ENCODE peak calls at places on chromosomes 1 and 21, in nine cellular contexts. One of them, this sample, is unnamed.

GRCh38 chr1:114331936-114332335 is 178.3 kb upstream of the SYT6 start:
- DNase-seq in GM23338: no peak
- DNase-seq in activated B cell treated with CpG ODN at 0.5 μM for 24 hours: no peak
- DNase-seq in psoas muscle: no peak
- DNase-seq in ovary: no peak
- DNase-seq in endothelial cell: no peak
- DNase-seq in stomach: no peak
- DNase-seq in A549: no peak
- DNase-seq in MCF 10A: no peak
- DNase-seq in this sample: no peak

GRCh38 chr21:37862536-37862935 is 53.7 kb downstream of the KCNJ6 start:
- DNase-seq in stomach: no peak
- DNase-seq in GM23338: peak; percentile 59
- DNase-seq in MCF 10A: peak; percentile 25
- DNase-seq in psoas muscle: no peak
- DNase-seq in endothelial cell: peak; percentile 22
- DNase-seq in activated B cell treated with CpG ODN at 0.5 μM for 24 hours: no peak
- DNase-seq in ovary: no peak
- DNase-seq in A549: peak; percentile 31
- DNase-seq in this sample: no peak

GRCh38 chr1:67148516-67149178 is 13.9 kb upstream of the C1orf141 start:
- DNase-seq in ovary: no peak
- DNase-seq in psoas muscle: no peak
- DNase-seq in stomach: no peak
- DNase-seq in A549: no peak
- DNase-seq in MCF 10A: no peak
- DNase-seq in activated B cell treated with CpG ODN at 0.5 μM for 24 hours: no peak
- DNase-seq in endothelial cell: no peak
- DNase-seq in GM23338: no peak
- DNase-seq in this sample: no peak

GRCh38 chr1:61227857-61228557 is 145.6 kb downstream of the NFIA start:
- DNase-seq in endothelial cell: no peak
- DNase-seq in A549: no peak
- DNase-seq in stomach: no peak
- DNase-seq in MCF 10A: no peak
- DNase-seq in psoas muscle: no peak
- DNase-seq in ovary: no peak
- DNase-seq in GM23338: no peak
- DNase-seq in activated B cell treated with CpG ODN at 0.5 μM for 24 hours: no peak
- DNase-seq in this sample: no peak

GRCh38 chr21:19228241-19228640 is 824.7 kb upstream of the TMPRSS15 start:
- DNase-seq in stomach: no peak
- DNase-seq in ovary: no peak
- DNase-seq in MCF 10A: no peak
- DNase-seq in GM23338: no peak
- DNase-seq in endothelial cell: no peak
- DNase-seq in psoas muscle: no peak
- DNase-seq in activated B cell treated with CpG ODN at 0.5 μM for 24 hours: no peak
- DNase-seq in A549: no peak
- DNase-seq in this sample: no peak

GRCh38 chr1:206979379-206980043 is 9.3 kb upstream of the FCAMR start:
- DNase-seq in psoas muscle: no peak
- DNase-seq in MCF 10A: peak; percentile 68
- DNase-seq in endothelial cell: peak; percentile 11
- DNase-seq in stomach: no peak
- DNase-seq in A549: peak; percentile 34
- DNase-seq in activated B cell treated with CpG ODN at 0.5 μM for 24 hours: no peak
- DNase-seq in ovary: no peak
- DNase-seq in GM23338: peak; percentile 73
- DNase-seq in this sample: no peak

GRCh38 chr1:31859719-31860118 is 43.9 kb upstream of the SPOCD1 start:
- DNase-seq in stomach: no peak
- DNase-seq in endothelial cell: no peak
- DNase-seq in ovary: no peak
- DNase-seq in MCF 10A: no peak
- DNase-seq in activated B cell treated with CpG ODN at 0.5 μM for 24 hours: no peak
- DNase-seq in psoas muscle: no peak
- DNase-seq in GM23338: no peak
- DNase-seq in A549: no peak
- DNase-seq in this sample: no peak

GRCh38 chr1:35085421-35085820 is 6.2 kb downstream of the ZMYM1 start:
- DNase-seq in GM23338: no peak
- DNase-seq in A549: no peak
- DNase-seq in endothelial cell: no peak
- DNase-seq in psoas muscle: no peak
- DNase-seq in activated B cell treated with CpG ODN at 0.5 μM for 24 hours: no peak
- DNase-seq in MCF 10A: peak; percentile 54
- DNase-seq in stomach: no peak
- DNase-seq in ovary: no peak
- DNase-seq in this sample: no peak

GRCh38 chr1:116710326-116711060 is 43.0 kb upstream of the IGSF3 start:
- DNase-seq in endothelial cell: no peak
- DNase-seq in ovary: no peak
- DNase-seq in activated B cell treated with CpG ODN at 0.5 μM for 24 hours: no peak
- DNase-seq in A549: no peak
- DNase-seq in MCF 10A: no peak
- DNase-seq in stomach: no peak
- DNase-seq in GM23338: no peak
- DNase-seq in psoas muscle: no peak
- DNase-seq in this sample: no peak

GRCh38 chr1:210185063-210185462 is 47.5 kb upstream of the SERTAD4 start:
- DNase-seq in ovary: no peak
- DNase-seq in psoas muscle: no peak
- DNase-seq in endothelial cell: no peak
- DNase-seq in GM23338: peak; percentile 29
- DNase-seq in A549: no peak
- DNase-seq in activated B cell treated with CpG ODN at 0.5 μM for 24 hours: no peak
- DNase-seq in MCF 10A: no peak
- DNase-seq in stomach: no peak
- DNase-seq in this sample: no peak

GRCh38 chr1:100510441-100510840 is 27.5 kb upstream of the GPR88 start:
- DNase-seq in psoas muscle: no peak
- DNase-seq in stomach: no peak
- DNase-seq in activated B cell treated with CpG ODN at 0.5 μM for 24 hours: no peak
- DNase-seq in endothelial cell: no peak
- DNase-seq in ovary: no peak
- DNase-seq in A549: no peak
- DNase-seq in MCF 10A: no peak
- DNase-seq in GM23338: no peak
- DNase-seq in this sample: no peak

GRCh38 chr1:214454619-214455396 is 96.6 kb downstream of the PTPN14 start:
- DNase-seq in activated B cell treated with CpG ODN at 0.5 μM for 24 hours: no peak
- DNase-seq in MCF 10A: peak; percentile 60
- DNase-seq in endothelial cell: no peak
- DNase-seq in ovary: no peak
- DNase-seq in stomach: no peak
- DNase-seq in A549: no peak
- DNase-seq in psoas muscle: no peak
- DNase-seq in GM23338: no peak
- DNase-seq in this sample: no peak

GRCh38 chr1:156816561-156817328 is at the start of gene SH2D2A:
- DNase-seq in A549: no peak
- DNase-seq in stomach: peak; percentile 65
- DNase-seq in activated B cell treated with CpG ODN at 0.5 μM for 24 hours: peak; percentile 48
- DNase-seq in ovary: no peak
- DNase-seq in GM23338: no peak
- DNase-seq in psoas muscle: no peak
- DNase-seq in MCF 10A: peak; percentile 81
- DNase-seq in endothelial cell: no peak
- DNase-seq in this sample: peak; percentile 89

GRCh38 chr1:206456577-206457375 is 13.5 kb upstream of the IKBKE start:
- DNase-seq in A549: no peak
- DNase-seq in MCF 10A: peak; percentile 42
- DNase-seq in stomach: no peak
- DNase-seq in ovary: no peak
- DNase-seq in GM23338: no peak
- DNase-seq in activated B cell treated with CpG ODN at 0.5 μM for 24 hours: no peak
- DNase-seq in psoas muscle: no peak
- DNase-seq in endothelial cell: no peak
- DNase-seq in this sample: no peak

GRCh38 chr1:10920063-10920626 is 92.3 kb upstream of the TARDBP start:
- DNase-seq in activated B cell treated with CpG ODN at 0.5 μM for 24 hours: no peak
- DNase-seq in GM23338: no peak
- DNase-seq in A549: no peak
- DNase-seq in psoas muscle: no peak
- DNase-seq in stomach: no peak
- DNase-seq in MCF 10A: no peak
- DNase-seq in endothelial cell: no peak
- DNase-seq in ovary: no peak
- DNase-seq in this sample: no peak

GRCh38 chr1:168097921-168098528 is 38.7 kb downstream of the GPR161 start:
- DNase-seq in psoas muscle: no peak
- DNase-seq in stomach: no peak
- DNase-seq in activated B cell treated with CpG ODN at 0.5 μM for 24 hours: no peak
- DNase-seq in ovary: no peak
- DNase-seq in GM23338: no peak
- DNase-seq in MCF 10A: no peak
- DNase-seq in A549: no peak
- DNase-seq in endothelial cell: no peak
- DNase-seq in this sample: no peak

GRCh38 chr21:46117586-46118304 is 19.8 kb downstream of the COL6A2 start:
- DNase-seq in ovary: peak; percentile 24
- DNase-seq in stomach: no peak
- DNase-seq in GM23338: no peak
- DNase-seq in MCF 10A: no peak
- DNase-seq in psoas muscle: no peak
- DNase-seq in activated B cell treated with CpG ODN at 0.5 μM for 24 hours: peak; percentile 11
- DNase-seq in A549: no peak
- DNase-seq in endothelial cell: peak; percentile 2
- DNase-seq in this sample: peak; percentile 64

GRCh38 chr1:12031039-12031980 is 12.0 kb downstream of the MIIP start:
- DNase-seq in MCF 10A: peak; percentile 40
- DNase-seq in ovary: peak; percentile 59
- DNase-seq in activated B cell treated with CpG ODN at 0.5 μM for 24 hours: no peak
- DNase-seq in A549: peak; percentile 45
- DNase-seq in endothelial cell: peak; percentile 30
- DNase-seq in stomach: peak; percentile 37
- DNase-seq in GM23338: peak; percentile 64
- DNase-seq in psoas muscle: peak; percentile 47
- DNase-seq in this sample: no peak
- TF ChIP-seq CTCF in MCF 10A: peak; percentile 56
- TF ChIP-seq CTCF in ovary: no peak
- TF ChIP-seq CTCF in activated B cell treated with CpG ODN at 0.5 μM for 24 hours: no peak
- TF ChIP-seq CTCF in A549: peak; percentile 42
- TF ChIP-seq CTCF in endothelial cell: no peak
- TF ChIP-seq CTCF in stomach: no peak
- TF ChIP-seq CTCF in GM23338: peak; percentile 81
- TF ChIP-seq CTCF in psoas muscle: peak; percentile 48
- TF ChIP-seq CTCF in this sample: peak; percentile 34

GRCh38 chr1:43990271-43991199 is 864 bp upstream of the CCDC24 start:
- DNase-seq in ovary: no peak
- DNase-seq in psoas muscle: no peak
- DNase-seq in stomach: no peak
- DNase-seq in GM23338: no peak
- DNase-seq in endothelial cell: no peak
- DNase-seq in activated B cell treated with CpG ODN at 0.5 μM for 24 hours: no peak
- DNase-seq in MCF 10A: no peak
- DNase-seq in A549: no peak
- DNase-seq in this sample: peak; percentile 68
- TF ChIP-seq CTCF in ovary: no peak
- TF ChIP-seq CTCF in psoas muscle: no peak
- TF ChIP-seq CTCF in stomach: no peak
- TF ChIP-seq CTCF in GM23338: peak; percentile 22
- TF ChIP-seq CTCF in endothelial cell: no peak
- TF ChIP-seq CTCF in activated B cell treated with CpG ODN at 0.5 μM for 24 hours: no peak
- TF ChIP-seq CTCF in MCF 10A: no peak
- TF ChIP-seq CTCF in A549: peak; percentile 9
- TF ChIP-seq CTCF in this sample: no peak

GRCh38 chr1:115454835-115455511 is 116.9 kb upstream of the NGF start:
- DNase-seq in MCF 10A: no peak
- DNase-seq in activated B cell treated with CpG ODN at 0.5 μM for 24 hours: no peak
- DNase-seq in stomach: no peak
- DNase-seq in psoas muscle: no peak
- DNase-seq in GM23338: no peak
- DNase-seq in A549: no peak
- DNase-seq in endothelial cell: no peak
- DNase-seq in ovary: peak; percentile 47
- DNase-seq in this sample: no peak

GRCh38 chr1:115457295-115457694 is 119.2 kb upstream of the NGF start:
- DNase-seq in ovary: peak; percentile 63
- DNase-seq in MCF 10A: no peak
- DNase-seq in activated B cell treated with CpG ODN at 0.5 μM for 24 hours: no peak
- DNase-seq in psoas muscle: no peak
- DNase-seq in A549: no peak
- DNase-seq in GM23338: no peak
- DNase-seq in stomach: peak; percentile 29
- DNase-seq in endothelial cell: no peak
- DNase-seq in this sample: no peak

GRCh38 chr1:115458426-115459114 is 120.5 kb upstream of the NGF start:
- DNase-seq in stomach: no peak
- DNase-seq in MCF 10A: no peak
- DNase-seq in psoas muscle: no peak
- DNase-seq in GM23338: no peak
- DNase-seq in endothelial cell: no peak
- DNase-seq in A549: no peak
- DNase-seq in ovary: no peak
- DNase-seq in activated B cell treated with CpG ODN at 0.5 μM for 24 hours: no peak
- DNase-seq in this sample: no peak

GRCh38 chr1:115459161-115459560 is 121.1 kb upstream of the NGF start:
- DNase-seq in ovary: no peak
- DNase-seq in A549: no peak
- DNase-seq in activated B cell treated with CpG ODN at 0.5 μM for 24 hours: no peak
- DNase-seq in MCF 10A: no peak
- DNase-seq in endothelial cell: no peak
- DNase-seq in stomach: no peak
- DNase-seq in psoas muscle: no peak
- DNase-seq in GM23338: no peak
- DNase-seq in this sample: no peak

DNA sequence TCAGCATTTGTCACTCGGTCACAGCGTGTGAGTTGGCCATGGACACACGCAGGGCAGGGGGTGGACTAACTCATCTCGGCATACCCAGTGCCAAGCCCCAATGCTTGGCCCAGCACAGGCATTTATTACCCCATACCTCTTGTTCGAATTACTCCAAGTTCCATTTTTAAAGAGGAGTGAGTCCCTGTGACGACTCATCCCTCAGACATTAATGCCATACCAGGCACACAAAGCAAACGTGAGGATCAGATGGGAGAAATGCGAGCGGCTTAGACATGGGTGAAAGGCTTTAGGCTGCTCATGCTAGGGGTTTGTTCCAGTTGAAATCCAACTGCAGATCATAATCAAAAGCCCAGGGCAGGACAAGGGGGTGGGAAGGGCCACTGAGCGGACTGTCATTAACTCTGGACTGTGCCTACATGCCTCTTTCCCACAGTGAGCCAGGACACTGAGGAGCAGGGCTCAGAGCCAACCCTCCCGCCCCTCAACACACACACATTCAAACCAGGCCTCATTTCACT is 118.5 kb upstream of the NGF start:
- DNase-seq in activated B cell treated with CpG ODN at 0.5 μM for 24 hours: no peak
- DNase-seq in GM23338: no peak
- DNase-seq in MCF 10A: no peak
- DNase-seq in endothelial cell: no peak
- DNase-seq in psoas muscle: no peak
- DNase-seq in ovary: no peak
- DNase-seq in stomach: no peak
- DNase-seq in A549: no peak
- DNase-seq in this sample: no peak
- TF ChIP-seq CTCF in activated B cell treated with CpG ODN at 0.5 μM for 24 hours: no peak
- TF ChIP-seq CTCF in GM23338: no peak
- TF ChIP-seq CTCF in MCF 10A: no peak
- TF ChIP-seq CTCF in endothelial cell: no peak
- TF ChIP-seq CTCF in psoas muscle: no peak
- TF ChIP-seq CTCF in ovary: no peak
- TF ChIP-seq CTCF in stomach: no peak
- TF ChIP-seq CTCF in A549: no peak
- TF ChIP-seq CTCF in this sample: no peak

GRCh38 chr1:53450225-53450624 is 9.0 kb upstream of the DMRTB1 start:
- DNase-seq in endothelial cell: no peak
- DNase-seq in ovary: no peak
- DNase-seq in A549: no peak
- DNase-seq in psoas muscle: no peak
- DNase-seq in MCF 10A: peak; percentile 17
- DNase-seq in activated B cell treated with CpG ODN at 0.5 μM for 24 hours: no peak
- DNase-seq in stomach: no peak
- DNase-seq in GM23338: peak; percentile 63
- DNase-seq in this sample: no peak
- TF ChIP-seq CTCF in endothelial cell: peak; percentile 24
- TF ChIP-seq CTCF in ovary: no peak
- TF ChIP-seq CTCF in A549: peak; percentile 36
- TF ChIP-seq CTCF in psoas muscle: no peak
- TF ChIP-seq CTCF in MCF 10A: no peak
- TF ChIP-seq CTCF in activated B cell treated with CpG ODN at 0.5 μM for 24 hours: no peak
- TF ChIP-seq CTCF in stomach: no peak
- TF ChIP-seq CTCF in GM23338: peak; percentile 78
- TF ChIP-seq CTCF in this sample: no peak